ENCODE peak calls at places on chromosome 17, in eight cellular contexts. C is type B pancreatic cell; D is stimulated activated naive CD4-positive, alpha-beta T cell; K is stimulated activated CD4-positive, alpha-beta T cell treated with anti-CD3 and anti-CD28 coated beads, Interleukin-4, amount 100 ng/mL, for 24 hours; S is uterus; X is immature natural killer cell; O is cardiac muscle cell; W is activated CD8-positive, alpha-beta T cell treated with anti-CD3 and anti-CD28 coated beads, Interleukin-2, amount 10 ng/mL, durations not matched to agents 7 days and 5 days. Z is an unnamed sample.

GRCh38 chr17:56934280-56934679 is 20.4 kb upstream of the TRIM25 start:
- DNase-seq in C (no peak), O (no peak), W (peak), S (no peak), K (no peak), X (peak), D (no peak), Z (no peak)

GRCh38 chr17:82668631-82669099 is 20.4 kb upstream of the WDR45B start:
- DNase-seq in D (peak), K (peak), W (peak), S (no peak), C (no peak), O (peak), X (peak), Z (no peak)

GRCh38 chr17:13600475-13601316 is 1.0 kb downstream of the HS3ST3A1 start:
- DNase-seq in K (no peak), D (no peak), O (peak), S (no peak), C (no peak), W (no peak), X (peak), Z (no peak)

GRCh38 chr17:17675925-17676534 is 5.2 kb upstream of the RAI1 start:
- DNase-seq in O (no peak), K (no peak), W (peak), C (no peak), X (peak), D (no peak), S (no peak), Z (no peak)

GRCh38 chr17:1275962-1276736 is 3.3 kb upstream of the TRARG1 start:
- DNase-seq in C (no peak), D (peak), X (peak), W (peak), K (peak), S (peak), O (peak), Z (no peak)

GRCh38 chr17:2022647-2023046 is 2.5 kb downstream of the RTN4RL1 start:
- DNase-seq in D (no peak), W (no peak), S (no peak), C (no peak), K (no peak), X (no peak), O (no peak), Z (no peak)

GRCh38 chr17:58085039-58085715 is 2.0 kb downstream of the DYNLL2 start:
- DNase-seq in O (no peak), C (peak), X (no peak), W (no peak), D (no peak), S (no peak), K (no peak), Z (no peak)

GRCh38 chr17:78151514-78152008 is 5.4 kb downstream of the C17orf99 start:
- DNase-seq in W (no peak), O (no peak), C (no peak), S (no peak), X (no peak), D (no peak), K (no peak), Z (no peak)

GRCh38 chr17:36072431-36073121 is 8.5 kb downstream of the CCL18 start:
- DNase-seq in C (no peak), D (no peak), X (peak), S (no peak), K (peak), O (peak), W (peak), Z (peak)

GRCh38 chr17:45784583-45785372 is 658 bp downstream of the CRHR1 start:
- DNase-seq in O (peak), S (no peak), D (no peak), K (peak), C (no peak), W (peak), X (no peak), Z (no peak)

GRCh38 chr17:82351254-82351712 is 7.8 kb upstream of the TEX19 start:
- DNase-seq in W (no peak), K (no peak), O (no peak), X (peak), S (no peak), D (no peak), C (no peak), Z (no peak)

GRCh38 chr17:43861960-43862359 is 15.0 kb downstream of the CD300LG start:
- DNase-seq in X (no peak), C (no peak), D (no peak), K (no peak), O (no peak), S (no peak), W (no peak), Z (no peak)

GRCh38 chr17:74305865-74306654 is 20.0 kb upstream of the KIF19 start:
- DNase-seq in X (no peak), D (no peak), C (no peak), K (no peak), S (no peak), O (no peak), W (no peak), Z (peak)

GRCh38 chr17:50129303-50129945 is 536 bp downstream of the SAMD14 start:
- DNase-seq in X (peak), O (no peak), K (peak), W (peak), D (peak), C (no peak), S (no peak), Z (no peak)

GRCh38 chr17:14525551-14526455 is 224.9 kb downstream of the HS3ST3B1 start:
- DNase-seq in S (no peak), O (no peak), K (no peak), W (no peak), X (no peak), D (no peak), C (no peak), Z (no peak)

GRCh38 chr17:49482144-49482817 is 12.8 kb upstream of the NGFR start:
- DNase-seq in K (no peak), O (no peak), W (no peak), S (no peak), X (no peak), D (no peak), C (no peak), Z (no peak)

GRCh38 chr17:76027159-76027839 is at the start of gene EVPL:
- DNase-seq in W (no peak), D (no peak), K (no peak), C (no peak), S (no peak), O (no peak), X (no peak), Z (peak)

GRCh38 chr17:48719642-48720262 is 2.6 kb downstream of the PRAC1 start:
- DNase-seq in W (no peak), O (peak), X (no peak), S (no peak), C (no peak), D (no peak), K (no peak), Z (no peak)

GRCh38 chr17:81298991-81299733 is 4.1 kb upstream of the SLC38A10 start:
- DNase-seq in C (no peak), D (no peak), W (no peak), O (no peak), S (no peak), K (no peak), X (no peak), Z (no peak)

GRCh38 chr17:75845058-75845711 is 981 bp upstream of the UNC13D start:
- DNase-seq in W (peak), K (peak), S (peak), C (no peak), X (peak), D (peak), O (peak), Z (peak)

GRCh38 chr17:51200295-51200694 is 34.1 kb downstream of the NME2 start:
- DNase-seq in O (no peak), D (no peak), X (peak), C (no peak), W (peak), S (no peak), K (no peak), Z (no peak)

GRCh38 chr17:49989518-49989880 is 5.5 kb downstream of the DLX3 start:
- DNase-seq in K (no peak), C (no peak), D (no peak), O (no peak), X (no peak), S (no peak), W (no peak), Z (no peak)

GRCh38 chr17:20196314-20196713 is 187.2 kb downstream of the SPECC1 start:
- DNase-seq in X (no peak), W (no peak), K (no peak), O (no peak), S (no peak), D (no peak), C (no peak), Z (no peak)

GRCh38 chr17:66673668-66674276 is 161.1 kb upstream of the CACNG5 start:
- DNase-seq in C (no peak), K (peak), S (peak), W (peak), X (peak), O (peak), D (peak), Z (no peak)

GRCh38 chr17:72158895-72159885 is 38.4 kb downstream of the SOX9 start:
- DNase-seq in K (no peak), O (no peak), S (no peak), X (no peak), W (no peak), C (no peak), D (no peak), Z (no peak)

GRCh38 chr17:47702391-47702995 is 8.5 kb downstream of the TBKBP1 start:
- DNase-seq in K (no peak), W (no peak), X (no peak), C (no peak), S (no peak), D (no peak), O (no peak), Z (no peak)

GRCh38 chr17:79399610-79400144 is 211.2 kb downstream of the RBFOX3 start:
- DNase-seq in X (no peak), O (no peak), C (no peak), D (no peak), W (no peak), K (no peak), S (no peak), Z (no peak)

GRCh38 chr17:10091051-10091450 is 107.4 kb downstream of the GAS7 start:
- DNase-seq in K (no peak), O (no peak), D (no peak), X (no peak), C (no peak), S (no peak), W (no peak), Z (no peak)

GRCh38 chr17:48724241-48725004 is 1.4 kb downstream of the PRAC2 start:
- DNase-seq in S (peak), W (peak), K (peak), C (peak), D (peak), X (peak), O (peak), Z (peak)

GRCh38 chr17:57091186-57091618 is 6.2 kb downstream of the AKAP1 start:
- DNase-seq in X (no peak), W (no peak), S (no peak), C (no peak), K (no peak), D (no peak), O (peak), Z (no peak)

GRCh38 chr17:63984206-63984605 is 11.5 kb upstream of the SCN4A start:
- DNase-seq in K (no peak), S (no peak), X (no peak), C (no peak), O (no peak), D (no peak), W (no peak), Z (no peak)

GRCh38 chr17:75404739-75405364 is 626 bp downstream of the GRB2 start:
- DNase-seq in X (peak), W (peak), S (peak), D (peak), C (peak), K (peak), O (peak), Z (peak)

GRCh38 chr17:58535431-58535830 is 21.0 kb upstream of the MTMR4 start:
- DNase-seq in C (no peak), D (no peak), X (no peak), K (no peak), S (no peak), W (no peak), O (no peak), Z (no peak)

GRCh38 chr17:29177541-29177870 is 2.7 kb downstream of the MYO18A start:
- DNase-seq in O (no peak), C (no peak), S (no peak), W (no peak), K (no peak), D (no peak), X (no peak), Z (no peak)

GRCh38 chr17:49829026-49829425 is 18.8 kb downstream of the TAC4 start:
- DNase-seq in X (no peak), W (no peak), D (no peak), K (no peak), O (no peak), S (no peak), C (no peak), Z (no peak)

GRCh38 chr17:50902768-50903353 is 36.7 kb upstream of the TOB1 start:
- DNase-seq in K (no peak), D (no peak), O (no peak), W (no peak), C (no peak), X (no peak), S (no peak), Z (no peak)

GRCh38 chr17:31568140-31568938 is 176.9 kb downstream of the RAB11FIP4 start:
- DNase-seq in K (no peak), W (no peak), C (no peak), D (no peak), S (peak), X (no peak), O (no peak), Z (no peak)